ENCODE peak calls at places on chromosomes 3 and 15, in five cellular contexts. One of them, this sample, is unnamed.

GRCh38 chr15:91227062-91227461 is 127.0 kb downstream of the SV2B start:
- DNase-seq in activated CD8-positive, alpha-beta memory T cell treated with anti-CD3 and anti-CD28 coated beads for 48 hours: no peak
- DNase-seq in astrocyte of the spinal cord: no peak
- DNase-seq in HS-5: no peak
- DNase-seq in mesendoderm: no peak
- DNase-seq in this sample: no peak

GRCh38 chr3:146161725-146162047 is 702 bp upstream of the PLOD2 start:
- DNase-seq in activated CD8-positive, alpha-beta memory T cell treated with anti-CD3 and anti-CD28 coated beads for 48 hours: no peak
- DNase-seq in astrocyte of the spinal cord: peak
- DNase-seq in HS-5: no peak
- DNase-seq in mesendoderm: peak
- DNase-seq in this sample: no peak

GRCh38 chr3:32219537-32219936 is 18.9 kb upstream of the CMTM8 start:
- DNase-seq in activated CD8-positive, alpha-beta memory T cell treated with anti-CD3 and anti-CD28 coated beads for 48 hours: no peak
- DNase-seq in astrocyte of the spinal cord: no peak
- DNase-seq in HS-5: no peak
- DNase-seq in mesendoderm: no peak
- DNase-seq in this sample: no peak

GRCh38 chr3:106088270-106088669 is 219.5 kb upstream of the CBLB start:
- DNase-seq in activated CD8-positive, alpha-beta memory T cell treated with anti-CD3 and anti-CD28 coated beads for 48 hours: no peak
- DNase-seq in astrocyte of the spinal cord: peak
- DNase-seq in HS-5: no peak
- DNase-seq in mesendoderm: no peak
- DNase-seq in this sample: no peak

GRCh38 chr3:100928638-100929428 is 64.4 kb downstream of the ABI3BP start:
- DNase-seq in activated CD8-positive, alpha-beta memory T cell treated with anti-CD3 and anti-CD28 coated beads for 48 hours: no peak
- DNase-seq in astrocyte of the spinal cord: peak
- DNase-seq in HS-5: peak
- DNase-seq in mesendoderm: no peak
- DNase-seq in this sample: no peak

GRCh38 chr3:4392992-4393391 is 74.1 kb downstream of the SUMF1 start:
- DNase-seq in activated CD8-positive, alpha-beta memory T cell treated with anti-CD3 and anti-CD28 coated beads for 48 hours: no peak
- DNase-seq in astrocyte of the spinal cord: no peak
- DNase-seq in HS-5: no peak
- DNase-seq in mesendoderm: no peak
- DNase-seq in this sample: no peak

GRCh38 chr3:194715022-194715800 is 29.5 kb downstream of the FAM43A start:
- DNase-seq in activated CD8-positive, alpha-beta memory T cell treated with anti-CD3 and anti-CD28 coated beads for 48 hours: no peak
- DNase-seq in astrocyte of the spinal cord: no peak
- DNase-seq in HS-5: no peak
- DNase-seq in mesendoderm: peak
- DNase-seq in this sample: no peak

GRCh38 chr3:192571197-192571791 is 156.0 kb downstream of the FGF12 start:
- DNase-seq in activated CD8-positive, alpha-beta memory T cell treated with anti-CD3 and anti-CD28 coated beads for 48 hours: no peak
- DNase-seq in astrocyte of the spinal cord: peak
- DNase-seq in HS-5: peak
- DNase-seq in mesendoderm: no peak
- DNase-seq in this sample: no peak

GRCh38 chr15:74196175-74196574 is 6.4 kb downstream of the STRA6 start:
- DNase-seq in activated CD8-positive, alpha-beta memory T cell treated with anti-CD3 and anti-CD28 coated beads for 48 hours: no peak
- DNase-seq in astrocyte of the spinal cord: peak
- DNase-seq in HS-5: peak
- DNase-seq in mesendoderm: no peak
- DNase-seq in this sample: peak

GRCh38 chr3:45010718-45011355 is 15.3 kb upstream of the CLEC3B start:
- DNase-seq in activated CD8-positive, alpha-beta memory T cell treated with anti-CD3 and anti-CD28 coated beads for 48 hours: no peak
- DNase-seq in astrocyte of the spinal cord: peak
- DNase-seq in HS-5: peak
- DNase-seq in mesendoderm: no peak
- DNase-seq in this sample: no peak

GRCh38 chr3:129370248-129370964 is 58.0 kb downstream of the EFCAB12 start:
- DNase-seq in activated CD8-positive, alpha-beta memory T cell treated with anti-CD3 and anti-CD28 coated beads for 48 hours: no peak
- DNase-seq in astrocyte of the spinal cord: no peak
- DNase-seq in HS-5: no peak
- DNase-seq in mesendoderm: no peak
- DNase-seq in this sample: no peak

GRCh38 chr15:67110958-67111864 is 45.8 kb downstream of the SMAD3 start:
- DNase-seq in activated CD8-positive, alpha-beta memory T cell treated with anti-CD3 and anti-CD28 coated beads for 48 hours: no peak
- DNase-seq in astrocyte of the spinal cord: no peak
- DNase-seq in HS-5: no peak
- DNase-seq in mesendoderm: no peak
- DNase-seq in this sample: no peak

GRCh38 chr3:50483374-50483773 is 20.1 kb downstream of the CACNA2D2 start:
- DNase-seq in activated CD8-positive, alpha-beta memory T cell treated with anti-CD3 and anti-CD28 coated beads for 48 hours: no peak
- DNase-seq in astrocyte of the spinal cord: no peak
- DNase-seq in HS-5: no peak
- DNase-seq in mesendoderm: no peak
- DNase-seq in this sample: no peak

GRCh38 chr15:82647045-82647834 is at the start of gene CPEB1:
- DNase-seq in activated CD8-positive, alpha-beta memory T cell treated with anti-CD3 and anti-CD28 coated beads for 48 hours: peak
- DNase-seq in astrocyte of the spinal cord: peak
- DNase-seq in HS-5: peak
- DNase-seq in mesendoderm: peak
- DNase-seq in this sample: no peak

GRCh38 chr3:192013110-192013509 is 552.1 kb downstream of the PYDC2 start:
- DNase-seq in activated CD8-positive, alpha-beta memory T cell treated with anti-CD3 and anti-CD28 coated beads for 48 hours: no peak
- DNase-seq in astrocyte of the spinal cord: no peak
- DNase-seq in HS-5: no peak
- DNase-seq in mesendoderm: no peak
- DNase-seq in this sample: no peak

GRCh38 chr3:48409291-48410201 is 20.3 kb downstream of the PLXNB1 start:
- DNase-seq in activated CD8-positive, alpha-beta memory T cell treated with anti-CD3 and anti-CD28 coated beads for 48 hours: no peak
- DNase-seq in astrocyte of the spinal cord: no peak
- DNase-seq in HS-5: no peak
- DNase-seq in mesendoderm: no peak
- DNase-seq in this sample: no peak

GRCh38 chr15:38226867-38227266 is 25.8 kb upstream of the SPRED1 start:
- DNase-seq in activated CD8-positive, alpha-beta memory T cell treated with anti-CD3 and anti-CD28 coated beads for 48 hours: no peak
- DNase-seq in astrocyte of the spinal cord: peak
- DNase-seq in HS-5: peak
- DNase-seq in mesendoderm: no peak
- DNase-seq in this sample: no peak

GRCh38 chr3:45677045-45677436 is 12.2 kb upstream of the SACM1L start:
- DNase-seq in activated CD8-positive, alpha-beta memory T cell treated with anti-CD3 and anti-CD28 coated beads for 48 hours: no peak
- DNase-seq in astrocyte of the spinal cord: peak
- DNase-seq in HS-5: no peak
- DNase-seq in mesendoderm: peak
- DNase-seq in this sample: no peak

GRCh38 chr3:21273256-21273999 is 477.6 kb downstream of the ZNF385D start:
- DNase-seq in activated CD8-positive, alpha-beta memory T cell treated with anti-CD3 and anti-CD28 coated beads for 48 hours: no peak
- DNase-seq in astrocyte of the spinal cord: peak
- DNase-seq in HS-5: peak
- DNase-seq in mesendoderm: no peak
- DNase-seq in this sample: no peak

GRCh38 chr3:197027151-197027895 is 2.3 kb downstream of the MELTF start:
- DNase-seq in activated CD8-positive, alpha-beta memory T cell treated with anti-CD3 and anti-CD28 coated beads for 48 hours: no peak
- DNase-seq in astrocyte of the spinal cord: no peak
- DNase-seq in HS-5: no peak
- DNase-seq in mesendoderm: no peak
- DNase-seq in this sample: no peak

GRCh38 chr3:24375947-24376384 is 118.7 kb downstream of the THRB start:
- DNase-seq in activated CD8-positive, alpha-beta memory T cell treated with anti-CD3 and anti-CD28 coated beads for 48 hours: no peak
- DNase-seq in astrocyte of the spinal cord: no peak
- DNase-seq in HS-5: no peak
- DNase-seq in mesendoderm: peak
- DNase-seq in this sample: no peak

GRCh38 chr3:62918131-62918530 is 42.9 kb upstream of the CADPS start:
- DNase-seq in activated CD8-positive, alpha-beta memory T cell treated with anti-CD3 and anti-CD28 coated beads for 48 hours: no peak
- DNase-seq in astrocyte of the spinal cord: no peak
- DNase-seq in HS-5: no peak
- DNase-seq in mesendoderm: no peak
- DNase-seq in this sample: no peak

GRCh38 chr3:27312044-27312668 is 57.0 kb downstream of the NEK10 start:
- DNase-seq in activated CD8-positive, alpha-beta memory T cell treated with anti-CD3 and anti-CD28 coated beads for 48 hours: no peak
- DNase-seq in astrocyte of the spinal cord: peak
- DNase-seq in HS-5: peak
- DNase-seq in mesendoderm: peak
- DNase-seq in this sample: peak

GRCh38 chr3:24843955-24844354 is 349.3 kb upstream of the THRB start:
- DNase-seq in activated CD8-positive, alpha-beta memory T cell treated with anti-CD3 and anti-CD28 coated beads for 48 hours: no peak
- DNase-seq in astrocyte of the spinal cord: no peak
- DNase-seq in HS-5: no peak
- DNase-seq in mesendoderm: no peak
- DNase-seq in this sample: no peak

GRCh38 chr15:57418640-57419039 is 42.3 kb downstream of the CGNL1 start:
- DNase-seq in activated CD8-positive, alpha-beta memory T cell treated with anti-CD3 and anti-CD28 coated beads for 48 hours: no peak
- DNase-seq in astrocyte of the spinal cord: no peak
- DNase-seq in HS-5: no peak
- DNase-seq in mesendoderm: no peak
- DNase-seq in this sample: no peak

GRCh38 chr15:59516655-59517461 is 78.9 kb downstream of the FAM81A start:
- DNase-seq in activated CD8-positive, alpha-beta memory T cell treated with anti-CD3 and anti-CD28 coated beads for 48 hours: no peak
- DNase-seq in astrocyte of the spinal cord: no peak
- DNase-seq in HS-5: no peak
- DNase-seq in mesendoderm: no peak
- DNase-seq in this sample: no peak

GRCh38 chr3:120139140-120139539 is 44.9 kb upstream of the GSK3B start:
- DNase-seq in activated CD8-positive, alpha-beta memory T cell treated with anti-CD3 and anti-CD28 coated beads for 48 hours: no peak
- DNase-seq in astrocyte of the spinal cord: no peak
- DNase-seq in HS-5: no peak
- DNase-seq in mesendoderm: no peak
- DNase-seq in this sample: no peak

GRCh38 chr3:189282189-189282588 is 110.4 kb downstream of the TPRG1 start:
- DNase-seq in activated CD8-positive, alpha-beta memory T cell treated with anti-CD3 and anti-CD28 coated beads for 48 hours: no peak
- DNase-seq in astrocyte of the spinal cord: no peak
- DNase-seq in HS-5: no peak
- DNase-seq in mesendoderm: no peak
- DNase-seq in this sample: no peak

GRCh38 chr3:32584660-32585059 is 14.0 kb upstream of the DYNC1LI1 start:
- DNase-seq in activated CD8-positive, alpha-beta memory T cell treated with anti-CD3 and anti-CD28 coated beads for 48 hours: no peak
- DNase-seq in astrocyte of the spinal cord: no peak
- DNase-seq in HS-5: no peak
- DNase-seq in mesendoderm: peak
- DNase-seq in this sample: no peak

GRCh38 chr15:52232327-52232726 is 41.1 kb upstream of the GNB5 start:
- DNase-seq in activated CD8-positive, alpha-beta memory T cell treated with anti-CD3 and anti-CD28 coated beads for 48 hours: no peak
- DNase-seq in astrocyte of the spinal cord: no peak
- DNase-seq in HS-5: no peak
- DNase-seq in mesendoderm: no peak
- DNase-seq in this sample: no peak

GRCh38 chr15:29593629-29594028 is 228.6 kb downstream of the TJP1 start:
- DNase-seq in activated CD8-positive, alpha-beta memory T cell treated with anti-CD3 and anti-CD28 coated beads for 48 hours: no peak
- DNase-seq in astrocyte of the spinal cord: no peak
- DNase-seq in HS-5: no peak
- DNase-seq in mesendoderm: no peak
- DNase-seq in this sample: no peak

GRCh38 chr3:20105513-20106280 is 65.5 kb downstream of the KAT2B start:
- DNase-seq in activated CD8-positive, alpha-beta memory T cell treated with anti-CD3 and anti-CD28 coated beads for 48 hours: no peak
- DNase-seq in astrocyte of the spinal cord: no peak
- DNase-seq in HS-5: no peak
- DNase-seq in mesendoderm: no peak
- DNase-seq in this sample: no peak

This sample was measured in SW 1271.